ENCODE peak calls at places on chromosome 21, in six cellular contexts. K is adipocyte, M is esophagus squamous epithelium, V is small intestine, N is H7, T is fibroblast of mammary gland. A is an unnamed sample.

GRCh38 chr21:14968821-14969220 is 96.0 kb downstream of the NRIP1 start:
- DNase-seq in K (no peak), M (no peak), V (no peak), N (no peak), T (no peak), A (no peak)

GRCh38 chr21:41183575-41183974 is 15.6 kb downstream of the BACE2 start:
- DNase-seq in K (no peak), M (no peak), V (no peak), N (no peak), T (no peak), A (no peak)

GRCh38 chr21:39325458-39325857 is 12.0 kb upstream of the BRWD1 start:
- DNase-seq in K (no peak), M (no peak), V (no peak), N (no peak), T (no peak), A (no peak)

GRCh38 chr21:36821032-36821299 is 122.1 kb downstream of the SIM2 start:
- DNase-seq in K (no peak), M (no peak), V (no peak), N (no peak), T (no peak), A (no peak)

GRCh38 chr21:29418813-29419212 is 120.1 kb downstream of the BACH1 start:
- DNase-seq in K (no peak), M (no peak), V (no peak), N (no peak), T (no peak), A (no peak)

GRCh38 chr21:25254491-25255174 is 352.6 kb downstream of the MRPL39 start:
- DNase-seq in K (no peak), M (no peak), V (no peak), N (no peak), T (no peak), A (no peak)

GRCh38 chr21:23936224-23936623 is 1671.1 kb downstream of the MRPL39 start:
- DNase-seq in K (peak), M (no peak), V (no peak), N (peak), T (peak), A (no peak)

GRCh38 chr21:15617968-15618367 is 111.8 kb upstream of the USP25 start:
- DNase-seq in K (peak), M (no peak), V (no peak), N (no peak), T (peak), A (no peak)

GRCh38 chr21:35528109-35529042 is 479.3 kb upstream of the RUNX1 start:
- DNase-seq in K (peak), M (no peak), V (no peak), N (no peak), T (no peak), A (no peak)

GRCh38 chr21:37176716-37177115 is 90.4 kb downstream of the VPS26C start:
- DNase-seq in K (no peak), M (no peak), V (no peak), N (no peak), T (peak), A (no peak)

GRCh38 chr21:38857152-38857825 is 51.6 kb downstream of the ETS2 start:
- DNase-seq in K (no peak), M (no peak), V (peak), N (no peak), T (no peak), A (no peak)

GRCh38 chr21:23811802-23812201 is 1795.5 kb downstream of the MRPL39 start:
- DNase-seq in K (no peak), M (no peak), V (no peak), N (no peak), T (no peak), A (no peak)

GRCh38 chr21:28509031-28509430 is 483.6 kb downstream of the LTN1 start:
- DNase-seq in K (no peak), M (no peak), V (no peak), N (peak), T (no peak), A (no peak)

GRCh38 chr21:36381841-36382589 is 3.2 kb upstream of the CHAF1B start:
- DNase-seq in K (no peak), M (no peak), V (peak), N (no peak), T (peak), A (no peak)

GRCh38 chr21:14773777-14774345 is 227.7 kb upstream of the SAMSN1 start:
- DNase-seq in K (peak), M (no peak), V (peak), N (peak), T (peak), A (no peak)

GRCh38 chr21:37849703-37850102 is 66.6 kb downstream of the KCNJ6 start:
- DNase-seq in K (peak), M (no peak), V (no peak), N (no peak), T (no peak), A (no peak)

GRCh38 chr21:41068411-41069304 is 99.3 kb upstream of the BACE2 start:
- DNase-seq in K (peak), M (no peak), V (peak), N (peak), T (peak), A (peak)

GRCh38 chr21:37071561-37072238 is 1.2 kb downstream of the PIGP start:
- DNase-seq in K (peak), M (no peak), V (peak), N (peak), T (peak), A (peak)

GRCh38 chr21:25831300-25831699 is 96.5 kb downstream of the GABPA start:
- DNase-seq in K (no peak), M (no peak), V (peak), N (no peak), T (no peak), A (no peak)

GRCh38 chr21:15301014-15301413 is 236.2 kb upstream of the NRIP1 start:
- DNase-seq in K (no peak), M (no peak), V (no peak), N (no peak), T (peak), A (no peak)

GRCh38 chr21:25881524-25882376 is 147.0 kb downstream of the GABPA start:
- DNase-seq in K (peak), M (no peak), V (peak), N (peak), T (peak), A (peak)

GRCh38 chr21:10430007-10430406 is 91.4 kb upstream of the TPTE start:
- DNase-seq in K (no peak), M (no peak), V (no peak), N (no peak), T (no peak), A (peak)

GRCh38 chr21:29434081-29434480 is 135.4 kb downstream of the BACH1 start:
- DNase-seq in K (peak), M (no peak), V (no peak), N (no peak), T (no peak), A (no peak)

GRCh38 chr21:19440792-19441494 is 1037.4 kb upstream of the TMPRSS15 start:
- DNase-seq in K (no peak), M (no peak), V (no peak), N (no peak), T (no peak), A (no peak)

GRCh38 chr21:35179990-35180557 is 131.0 kb upstream of the RUNX1 start:
- DNase-seq in K (peak), M (no peak), V (no peak), N (no peak), T (peak), A (no peak)

GRCh38 chr21:15121655-15122120 is 56.9 kb upstream of the NRIP1 start:
- DNase-seq in K (peak), M (no peak), V (peak), N (peak), T (peak), A (no peak)

GRCh38 chr21:16004523-16004922 is 274.7 kb downstream of the USP25 start:
- DNase-seq in K (no peak), M (no peak), V (no peak), N (no peak), T (no peak), A (no peak)

GRCh38 chr21:14752006-14752909 is 206.1 kb upstream of the SAMSN1 start:
- DNase-seq in K (no peak), M (no peak), V (no peak), N (no peak), T (no peak), A (no peak)

GRCh38 chr21:28867401-28867800 is 125.3 kb downstream of the LTN1 start:
- DNase-seq in K (peak), M (no peak), V (no peak), N (no peak), T (peak), A (no peak)

GRCh38 chr21:35448876-35449599 is 399.9 kb upstream of the RUNX1 start:
- DNase-seq in K (no peak), M (no peak), V (no peak), N (no peak), T (no peak), A (no peak)

GRCh38 chr21:30146558-30147282 is 19.9 kb downstream of the CLDN17 start:
- DNase-seq in K (no peak), M (no peak), V (no peak), N (no peak), T (no peak), A (peak)

GRCh38 chr21:36583591-36583990 is 103.7 kb upstream of the CLDN14 start:
- DNase-seq in K (no peak), M (no peak), V (no peak), N (no peak), T (no peak), A (no peak)

GRCh38 chr21:35850029-35850428 is 210.3 kb downstream of the SETD4 start:
- DNase-seq in K (peak), M (no peak), V (no peak), N (no peak), T (peak), A (peak)

GRCh38 chr21:39597595-39598185 is 15.1 kb upstream of the B3GALT5 start:
- DNase-seq in K (no peak), M (no peak), V (no peak), N (no peak), T (no peak), A (no peak)

GRCh38 chr21:44087426-44088400 is 19.5 kb upstream of the PWP2 start:
- DNase-seq in K (no peak), M (no peak), V (peak), N (no peak), T (no peak), A (peak)

GRCh38 chr21:44083631-44084291 is 23.4 kb upstream of the PWP2 start:
- DNase-seq in K (no peak), M (no peak), V (peak), N (no peak), T (no peak), A (peak)

GRCh38 chr21:44086636-44087425 is 20.4 kb upstream of the PWP2 start:
- DNase-seq in K (no peak), M (no peak), V (no peak), N (no peak), T (no peak), A (no peak)

GRCh38 chr21:44084496-44085241 is 22.5 kb upstream of the PWP2 start:
- DNase-seq in K (no peak), M (no peak), V (no peak), N (no peak), T (no peak), A (no peak)

GRCh38 chr21:44085491-44086321 is 21.5 kb upstream of the PWP2 start:
- DNase-seq in K (no peak), M (no peak), V (no peak), N (no peak), T (no peak), A (peak)
- H3K4me3 ChIP-seq in K (no peak), M (no peak), V (no peak), N (no peak), T (no peak), A (no peak)

GRCh38 chr21:34092241-34092921 is 19.0 kb downstream of the MRPS6 start:
- DNase-seq in K (no peak), M (no peak), V (no peak), N (no peak), T (no peak), A (no peak)

GRCh38 chr21:34093083-34093482 is 19.7 kb downstream of the MRPS6 start:
- DNase-seq in K (no peak), M (no peak), V (no peak), N (no peak), T (no peak), A (no peak)

GRCh38 chr21:34091032-34091431 is 17.7 kb downstream of the MRPS6 start:
- DNase-seq in K (no peak), M (no peak), V (no peak), N (no peak), T (no peak), A (no peak)

GRCh38 chr21:34091607-34092006 is 18.2 kb downstream of the MRPS6 start:
- DNase-seq in K (no peak), M (no peak), V (no peak), N (no peak), T (no peak), A (no peak)

DNA sequence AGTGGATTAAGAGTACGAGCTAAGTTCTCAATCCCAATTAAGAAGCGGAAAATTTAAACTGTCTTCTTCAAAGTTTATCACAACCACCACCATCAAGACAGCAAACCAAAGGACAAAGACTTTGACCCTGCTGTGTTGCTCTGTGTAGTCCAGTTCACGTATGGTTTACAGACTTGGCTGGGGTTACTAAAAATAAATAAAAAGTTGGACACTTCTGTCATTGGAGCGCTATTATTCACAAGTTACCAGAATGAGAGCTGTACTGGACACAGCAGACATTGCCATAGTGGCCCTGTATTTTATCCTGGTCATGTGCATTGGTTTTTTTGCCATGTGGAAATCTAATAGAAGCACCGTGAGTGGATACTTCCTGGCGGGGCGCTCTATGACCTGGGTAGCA is 21.6 kb downstream of the MRPS6 start:
- DNase-seq in K (no peak), M (no peak), V (no peak), N (no peak), T (no peak), A (no peak)
- H3K4me3 ChIP-seq in K (no peak), M (no peak), V (no peak), N (no peak), T (no peak), A (no peak)

GRCh38 chr21:27101533-27101932 is 134.6 kb upstream of the ADAMTS5 start:
- DNase-seq in K (peak), M (no peak), V (no peak), N (no peak), T (peak), A (no peak)
- H3K4me3 ChIP-seq in K (no peak), M (no peak), V (no peak), N (no peak), T (no peak), A (no peak)

DNA sequence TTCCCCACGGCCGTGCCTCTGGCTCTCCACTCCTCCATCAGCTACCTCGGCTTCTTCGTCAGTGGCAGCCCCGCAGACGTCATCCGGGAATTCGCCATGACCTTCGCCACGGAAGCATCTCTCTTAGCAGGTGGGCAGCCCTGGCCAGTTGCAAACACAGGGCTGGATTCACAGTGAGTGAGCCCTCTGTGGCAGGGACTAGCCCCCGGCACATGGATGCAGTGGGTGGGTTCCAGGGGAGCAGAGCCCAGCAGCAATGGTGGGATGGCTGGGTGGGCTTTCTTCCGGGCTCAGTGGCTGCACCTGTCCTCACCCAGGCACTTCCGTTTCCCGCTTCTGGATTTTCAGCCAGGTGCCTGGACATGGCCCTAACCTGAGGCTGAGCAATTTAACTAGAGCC is 9.4 kb downstream of the UBASH3A start:
- DNase-seq in K (no peak), M (no peak), V (no peak), N (no peak), T (no peak), A (no peak)
- H3K4me3 ChIP-seq in K (no peak), M (no peak), V (no peak), N (no peak), T (no peak), A (no peak)

GRCh38 chr21:17048974-17049373 is 463.9 kb upstream of the CXADR start:
- DNase-seq in K (no peak), M (no peak), V (no peak), N (no peak), T (no peak), A (no peak)
- H3K4me3 ChIP-seq in K (no peak), M (no peak), V (no peak), N (no peak), T (no peak), A (no peak)

GRCh38 chr21:46049890-46050650 is 47.8 kb upstream of the COL6A2 start:
- DNase-seq in K (no peak), M (no peak), V (no peak), N (peak), T (no peak), A (peak)

GRCh38 chr21:46048926-46049889 is 48.7 kb upstream of the COL6A2 start:
- DNase-seq in K (peak), M (no peak), V (no peak), N (peak), T (peak), A (peak)

GRCh38 chr21:46051821-46052675 is 45.9 kb upstream of the COL6A2 start:
- DNase-seq in K (no peak), M (no peak), V (no peak), N (peak), T (no peak), A (peak)

GRCh38 chr21:46051379-46051770 is 46.5 kb upstream of the COL6A2 start:
- DNase-seq in K (no peak), M (no peak), V (no peak), N (peak), T (no peak), A (peak)

DNA sequence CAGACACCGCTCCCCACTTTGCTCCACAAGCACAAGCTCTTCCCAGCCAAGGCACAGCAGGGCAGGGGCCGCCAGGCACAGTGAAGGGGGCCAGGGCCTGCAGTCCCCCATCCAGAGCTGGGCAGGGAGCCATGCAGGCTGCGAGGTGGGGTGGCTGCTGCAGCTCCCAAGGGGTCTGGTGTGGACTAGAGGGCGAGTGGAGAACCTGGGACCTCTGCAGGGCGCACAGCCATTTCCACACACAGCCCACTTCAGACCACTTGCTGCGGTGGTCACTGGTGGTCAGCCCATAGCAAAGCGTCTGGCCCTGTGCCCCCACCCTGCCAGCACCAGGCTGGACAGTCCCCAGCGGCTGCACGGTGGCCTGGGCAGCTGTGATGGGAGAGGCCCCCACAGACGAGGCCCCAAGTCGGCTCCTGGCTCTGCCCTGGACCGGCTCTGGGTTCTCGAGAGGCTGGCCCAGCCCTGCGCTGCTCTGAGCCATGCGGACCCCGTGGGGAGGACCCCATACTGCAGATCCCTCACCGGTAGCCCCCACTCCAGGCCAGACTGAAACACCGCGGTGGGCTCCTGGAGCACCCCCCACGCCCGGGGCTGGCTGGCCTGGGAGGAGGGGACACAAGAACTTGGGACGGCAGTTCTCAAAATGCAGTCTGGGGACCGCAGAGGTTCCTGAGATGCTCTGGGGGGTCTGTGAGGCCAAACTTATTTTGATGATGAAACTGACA is 47.1 kb upstream of the COL6A2 start:
- DNase-seq in K (no peak), M (no peak), V (no peak), N (peak), T (no peak), A (peak)
- H3K4me3 ChIP-seq in K (no peak), M (no peak), V (no peak), N (no peak), T (no peak), A (no peak)

DNA sequence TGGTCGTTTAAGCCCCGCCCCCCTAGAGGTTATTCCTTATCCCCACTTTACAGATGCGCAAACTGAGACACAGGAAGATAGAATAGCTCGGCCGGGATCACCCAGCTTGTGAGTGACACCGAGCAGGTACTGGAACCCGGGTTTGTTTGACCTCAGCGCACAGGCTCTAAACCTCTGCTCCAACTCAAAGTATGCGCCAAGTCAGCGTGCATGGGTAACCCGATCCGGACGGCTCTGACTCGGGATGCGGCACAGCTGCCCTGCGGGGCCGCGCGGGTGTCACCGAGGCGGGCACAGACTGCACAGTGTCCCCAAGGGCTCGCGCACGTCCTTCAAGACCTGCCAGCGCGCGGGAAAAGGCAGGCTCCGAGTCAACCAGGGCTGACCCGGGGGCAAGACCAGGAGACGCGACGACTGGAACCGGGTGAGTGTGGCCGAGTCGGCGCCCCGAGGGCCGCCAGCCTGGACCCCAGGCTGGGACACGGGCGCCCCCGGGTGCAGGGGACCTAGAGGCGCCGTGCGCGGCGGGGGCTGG is 102.0 kb upstream of the SOD1 start:
- DNase-seq in K (peak), M (no peak), V (no peak), N (no peak), T (no peak), A (no peak)
- H3K4me3 ChIP-seq in K (no peak), M (peak), V (peak), N (peak), T (no peak), A (peak)